ENCODE peak calls at places on chromosomes 13 and 19, in eight cellular contexts. One of them, this sample, is unnamed.

GRCh38 chr13:32381539-32381938 is 46.4 kb downstream of the N4BP2L1 start:
- DNase-seq in heart right ventricle: no peak
- DNase-seq in cardiac muscle cell: peak
- DNase-seq in K562: peak
- DNase-seq in ascending aorta: no peak
- DNase-seq in HCT116: peak
- DNase-seq in right lobe of liver: no peak
- DNase-seq in HL-60: no peak
- DNase-seq in this sample: no peak

GRCh38 chr19:3780786-3781304 is 5.3 kb downstream of the MATK start:
- DNase-seq in heart right ventricle: no peak
- DNase-seq in cardiac muscle cell: no peak
- DNase-seq in K562: no peak
- DNase-seq in ascending aorta: no peak
- DNase-seq in HCT116: no peak
- DNase-seq in right lobe of liver: no peak
- DNase-seq in HL-60: no peak
- DNase-seq in this sample: no peak

GRCh38 chr13:63120883-63121282 is 1705.2 kb upstream of the PCDH20 start:
- DNase-seq in heart right ventricle: no peak
- DNase-seq in cardiac muscle cell: no peak
- DNase-seq in K562: no peak
- DNase-seq in ascending aorta: no peak
- DNase-seq in HCT116: no peak
- DNase-seq in right lobe of liver: no peak
- DNase-seq in HL-60: no peak
- DNase-seq in this sample: no peak

GRCh38 chr13:83221813-83222241 is 660.4 kb downstream of the SLITRK1 start:
- DNase-seq in heart right ventricle: no peak
- DNase-seq in cardiac muscle cell: peak
- DNase-seq in K562: no peak
- DNase-seq in ascending aorta: no peak
- DNase-seq in HCT116: no peak
- DNase-seq in right lobe of liver: no peak
- DNase-seq in HL-60: no peak
- DNase-seq in this sample: no peak

GRCh38 chr19:33697766-33698165 is 76.0 kb downstream of the CHST8 start:
- DNase-seq in heart right ventricle: no peak
- DNase-seq in cardiac muscle cell: no peak
- DNase-seq in K562: no peak
- DNase-seq in ascending aorta: no peak
- DNase-seq in HCT116: no peak
- DNase-seq in right lobe of liver: no peak
- DNase-seq in HL-60: no peak
- DNase-seq in this sample: no peak

GRCh38 chr13:111554539-111555267 is 234.3 kb downstream of the TEX29 start:
- DNase-seq in heart right ventricle: no peak
- DNase-seq in cardiac muscle cell: no peak
- DNase-seq in K562: no peak
- DNase-seq in ascending aorta: no peak
- DNase-seq in HCT116: no peak
- DNase-seq in right lobe of liver: no peak
- DNase-seq in HL-60: no peak
- DNase-seq in this sample: peak

GRCh38 chr13:102452831-102453230 is 51.0 kb upstream of the FGF14 start:
- DNase-seq in heart right ventricle: no peak
- DNase-seq in cardiac muscle cell: no peak
- DNase-seq in K562: no peak
- DNase-seq in ascending aorta: no peak
- DNase-seq in HCT116: no peak
- DNase-seq in right lobe of liver: no peak
- DNase-seq in HL-60: no peak
- DNase-seq in this sample: no peak

GRCh38 chr13:112510002-112510780 is 77.8 kb downstream of the TUBGCP3 start:
- DNase-seq in heart right ventricle: no peak
- DNase-seq in cardiac muscle cell: peak
- DNase-seq in K562: peak
- DNase-seq in ascending aorta: no peak
- DNase-seq in HCT116: peak
- DNase-seq in right lobe of liver: peak
- DNase-seq in HL-60: peak
- DNase-seq in this sample: no peak

GRCh38 chr19:18750295-18750970 is 40.7 kb downstream of the COMP start:
- DNase-seq in heart right ventricle: no peak
- DNase-seq in cardiac muscle cell: no peak
- DNase-seq in K562: no peak
- DNase-seq in ascending aorta: no peak
- DNase-seq in HCT116: no peak
- DNase-seq in right lobe of liver: no peak
- DNase-seq in HL-60: no peak
- DNase-seq in this sample: no peak

GRCh38 chr19:34731019-34731829 is 2.8 kb upstream of the ZNF181 start:
- DNase-seq in heart right ventricle: peak
- DNase-seq in cardiac muscle cell: no peak
- DNase-seq in K562: peak
- DNase-seq in ascending aorta: no peak
- DNase-seq in HCT116: no peak
- DNase-seq in right lobe of liver: no peak
- DNase-seq in HL-60: no peak
- DNase-seq in this sample: no peak

GRCh38 chr13:20391597-20392452 is 133.8 kb downstream of the CRYL1 start:
- DNase-seq in heart right ventricle: no peak
- DNase-seq in cardiac muscle cell: no peak
- DNase-seq in K562: no peak
- DNase-seq in ascending aorta: no peak
- DNase-seq in HCT116: no peak
- DNase-seq in right lobe of liver: no peak
- DNase-seq in HL-60: no peak
- DNase-seq in this sample: peak

GRCh38 chr13:51806571-51806970 is 2.6 kb upstream of the DHRS12 start:
- DNase-seq in heart right ventricle: no peak
- DNase-seq in cardiac muscle cell: peak
- DNase-seq in K562: peak
- DNase-seq in ascending aorta: no peak
- DNase-seq in HCT116: no peak
- DNase-seq in right lobe of liver: no peak
- DNase-seq in HL-60: peak
- DNase-seq in this sample: no peak

GRCh38 chr19:3626473-3627350 is at the start of gene CACTIN:
- DNase-seq in heart right ventricle: peak
- DNase-seq in cardiac muscle cell: peak
- DNase-seq in K562: peak
- DNase-seq in ascending aorta: peak
- DNase-seq in HCT116: peak
- DNase-seq in right lobe of liver: peak
- DNase-seq in HL-60: peak
- DNase-seq in this sample: peak

GRCh38 chr19:7904074-7905020 is 670 bp downstream of the MAP2K7 start:
- DNase-seq in heart right ventricle: no peak
- DNase-seq in cardiac muscle cell: no peak
- DNase-seq in K562: peak
- DNase-seq in ascending aorta: no peak
- DNase-seq in HCT116: no peak
- DNase-seq in right lobe of liver: peak
- DNase-seq in HL-60: peak
- DNase-seq in this sample: no peak

GRCh38 chr13:61142506-61142905 is 273.1 kb downstream of the PCDH20 start:
- DNase-seq in heart right ventricle: no peak
- DNase-seq in cardiac muscle cell: no peak
- DNase-seq in K562: no peak
- DNase-seq in ascending aorta: no peak
- DNase-seq in HCT116: no peak
- DNase-seq in right lobe of liver: no peak
- DNase-seq in HL-60: no peak
- DNase-seq in this sample: no peak

GRCh38 chr19:33712268-33712667 is 84.4 kb upstream of the KCTD15 start:
- DNase-seq in heart right ventricle: no peak
- DNase-seq in cardiac muscle cell: no peak
- DNase-seq in K562: no peak
- DNase-seq in ascending aorta: no peak
- DNase-seq in HCT116: no peak
- DNase-seq in right lobe of liver: no peak
- DNase-seq in HL-60: no peak
- DNase-seq in this sample: no peak

GRCh38 chr19:28575816-28576215 is 637.1 kb downstream of the UQCRFS1 start:
- DNase-seq in heart right ventricle: no peak
- DNase-seq in cardiac muscle cell: no peak
- DNase-seq in K562: no peak
- DNase-seq in ascending aorta: no peak
- DNase-seq in HCT116: no peak
- DNase-seq in right lobe of liver: no peak
- DNase-seq in HL-60: no peak
- DNase-seq in this sample: peak

GRCh38 chr19:1304197-1304924 is 18.7 kb downstream of the EFNA2 start:
- DNase-seq in heart right ventricle: no peak
- DNase-seq in cardiac muscle cell: no peak
- DNase-seq in K562: no peak
- DNase-seq in ascending aorta: no peak
- DNase-seq in HCT116: no peak
- DNase-seq in right lobe of liver: peak
- DNase-seq in HL-60: no peak
- DNase-seq in this sample: no peak

GRCh38 chr19:49642488-49643035 is 553 bp downstream of the SCAF1 start:
- DNase-seq in heart right ventricle: no peak
- DNase-seq in cardiac muscle cell: no peak
- DNase-seq in K562: peak
- DNase-seq in ascending aorta: no peak
- DNase-seq in HCT116: no peak
- DNase-seq in right lobe of liver: no peak
- DNase-seq in HL-60: no peak
- DNase-seq in this sample: no peak

GRCh38 chr19:54339646-54340358 is 840 bp upstream of the LILRA4 start:
- DNase-seq in heart right ventricle: no peak
- DNase-seq in cardiac muscle cell: no peak
- DNase-seq in K562: no peak
- DNase-seq in ascending aorta: no peak
- DNase-seq in HCT116: no peak
- DNase-seq in right lobe of liver: no peak
- DNase-seq in HL-60: peak
- DNase-seq in this sample: no peak

GRCh38 chr13:46171223-46171622 is 10.8 kb downstream of the LCP1 start:
- DNase-seq in heart right ventricle: no peak
- DNase-seq in cardiac muscle cell: no peak
- DNase-seq in K562: no peak
- DNase-seq in ascending aorta: no peak
- DNase-seq in HCT116: no peak
- DNase-seq in right lobe of liver: no peak
- DNase-seq in HL-60: peak
- DNase-seq in this sample: no peak

GRCh38 chr13:46173656-46174055 is 8.3 kb downstream of the LCP1 start:
- DNase-seq in heart right ventricle: no peak
- DNase-seq in cardiac muscle cell: no peak
- DNase-seq in K562: no peak
- DNase-seq in ascending aorta: no peak
- DNase-seq in HCT116: no peak
- DNase-seq in right lobe of liver: no peak
- DNase-seq in HL-60: peak
- DNase-seq in this sample: no peak

GRCh38 chr13:46171739-46172138 is 10.2 kb downstream of the LCP1 start:
- DNase-seq in heart right ventricle: no peak
- DNase-seq in cardiac muscle cell: no peak
- DNase-seq in K562: no peak
- DNase-seq in ascending aorta: no peak
- DNase-seq in HCT116: no peak
- DNase-seq in right lobe of liver: no peak
- DNase-seq in HL-60: no peak
- DNase-seq in this sample: no peak

GRCh38 chr13:46170687-46171086 is 11.3 kb downstream of the LCP1 start:
- DNase-seq in heart right ventricle: no peak
- DNase-seq in cardiac muscle cell: peak
- DNase-seq in K562: no peak
- DNase-seq in ascending aorta: no peak
- DNase-seq in HCT116: no peak
- DNase-seq in right lobe of liver: no peak
- DNase-seq in HL-60: peak
- DNase-seq in this sample: no peak

GRCh38 chr13:46172531-46172991 is 9.4 kb downstream of the LCP1 start:
- DNase-seq in heart right ventricle: no peak
- DNase-seq in cardiac muscle cell: no peak
- DNase-seq in K562: no peak
- DNase-seq in ascending aorta: no peak
- DNase-seq in HCT116: no peak
- DNase-seq in right lobe of liver: no peak
- DNase-seq in HL-60: peak
- DNase-seq in this sample: no peak
- H3K27ac ChIP-seq in heart right ventricle: no peak
- H3K27ac ChIP-seq in cardiac muscle cell: no peak
- H3K27ac ChIP-seq in K562: no peak
- H3K27ac ChIP-seq in ascending aorta: no peak
- H3K27ac ChIP-seq in HCT116: no peak
- H3K27ac ChIP-seq in right lobe of liver: no peak
- H3K27ac ChIP-seq in HL-60: peak
- H3K27ac ChIP-seq in this sample: peak

GRCh38 chr13:114043421-114044053 is 69.7 kb upstream of the C13orf46 start:
- DNase-seq in heart right ventricle: no peak
- DNase-seq in cardiac muscle cell: peak
- DNase-seq in K562: no peak
- DNase-seq in ascending aorta: peak
- DNase-seq in HCT116: no peak
- DNase-seq in right lobe of liver: no peak
- DNase-seq in HL-60: peak
- DNase-seq in this sample: no peak
- H3K4me3 ChIP-seq in heart right ventricle: no peak
- H3K4me3 ChIP-seq in cardiac muscle cell: no peak
- H3K4me3 ChIP-seq in K562: no peak
- H3K4me3 ChIP-seq in ascending aorta: no peak
- H3K4me3 ChIP-seq in HCT116: no peak
- H3K4me3 ChIP-seq in right lobe of liver: no peak
- H3K4me3 ChIP-seq in HL-60: no peak
- H3K4me3 ChIP-seq in this sample: no peak

GRCh38 chr13:89721216-89721615 is 1626.3 kb upstream of the MIR17HG start:
- DNase-seq in heart right ventricle: no peak
- DNase-seq in cardiac muscle cell: no peak
- DNase-seq in K562: no peak
- DNase-seq in ascending aorta: no peak
- DNase-seq in HCT116: no peak
- DNase-seq in right lobe of liver: no peak
- DNase-seq in HL-60: no peak
- DNase-seq in this sample: no peak
- TF ChIP-seq CTCF in heart right ventricle: no peak
- TF ChIP-seq CTCF in cardiac muscle cell: no peak
- TF ChIP-seq CTCF in K562: no peak
- TF ChIP-seq CTCF in ascending aorta: no peak
- TF ChIP-seq CTCF in HCT116: no peak
- TF ChIP-seq CTCF in right lobe of liver: no peak
- TF ChIP-seq CTCF in HL-60: no peak
- TF ChIP-seq CTCF in this sample: no peak

GRCh38 chr13:41945926-41946325 is 15.0 kb downstream of the VWA8 start:
- DNase-seq in heart right ventricle: no peak
- DNase-seq in cardiac muscle cell: no peak
- DNase-seq in K562: no peak
- DNase-seq in ascending aorta: no peak
- DNase-seq in HCT116: no peak
- DNase-seq in right lobe of liver: no peak
- DNase-seq in HL-60: no peak
- DNase-seq in this sample: no peak
- H3K27ac ChIP-seq in heart right ventricle: no peak
- H3K27ac ChIP-seq in cardiac muscle cell: no peak
- H3K27ac ChIP-seq in K562: no peak
- H3K27ac ChIP-seq in ascending aorta: no peak
- H3K27ac ChIP-seq in HCT116: no peak
- H3K27ac ChIP-seq in right lobe of liver: no peak
- H3K27ac ChIP-seq in HL-60: no peak
- H3K27ac ChIP-seq in this sample: no peak

GRCh38 chr19:52191374-52191773 is 1.5 kb downstream of the PPP2R1A start:
- DNase-seq in heart right ventricle: no peak
- DNase-seq in cardiac muscle cell: no peak
- DNase-seq in K562: no peak
- DNase-seq in ascending aorta: no peak
- DNase-seq in HCT116: no peak
- DNase-seq in right lobe of liver: no peak
- DNase-seq in HL-60: no peak
- DNase-seq in this sample: no peak
- H3K4me3 ChIP-seq in heart right ventricle: peak
- H3K4me3 ChIP-seq in cardiac muscle cell: peak
- H3K4me3 ChIP-seq in K562: peak
- H3K4me3 ChIP-seq in ascending aorta: peak
- H3K4me3 ChIP-seq in HCT116: peak
- H3K4me3 ChIP-seq in right lobe of liver: peak
- H3K4me3 ChIP-seq in HL-60: peak
- H3K4me3 ChIP-seq in this sample: peak